ENCODE peak calls at places on chromosomes 5 and 9, in nine cellular contexts. H, P, C, N, R, G, U, D and E are unnamed samples.

GRCh38 chr9:121123816-121124536 is 49.2 kb downstream of the CNTRL start:
- DNase-seq in U (no peak), P (no peak), D (no peak), R (no peak), N (no peak), H (no peak), C (no peak), G (no peak), E (no peak)

GRCh38 chr5:168898261-168898911 is 319.2 kb upstream of the PANK3 start:
- DNase-seq in N (no peak), R (no peak), G (no peak), D (no peak), H (no peak), P (no peak), U (peak), C (no peak), E (no peak)

GRCh38 chr9:136693490-136694162 is 6.4 kb upstream of the AGPAT2 start:
- DNase-seq in D (peak), R (peak), N (peak), G (peak), P (no peak), C (peak), U (no peak), H (peak), E (no peak)

GRCh38 chr5:152086668-152087067 is 162.0 kb upstream of the GLRA1 start:
- DNase-seq in P (no peak), G (no peak), N (no peak), R (no peak), U (no peak), D (no peak), C (no peak), H (no peak), E (no peak)

GRCh38 chr9:33229359-33230120 is 10.4 kb upstream of the SPINK4 start:
- DNase-seq in U (no peak), G (peak), N (peak), D (peak), C (no peak), R (peak), H (no peak), P (no peak), E (no peak)

GRCh38 chr5:43215073-43215631 is 23.1 kb downstream of the NIM1K start:
- DNase-seq in N (peak), R (no peak), D (peak), H (no peak), U (no peak), P (no peak), C (no peak), G (no peak), E (no peak)

GRCh38 chr9:85172001-85172978 is 502.8 kb downstream of the NTRK2 start:
- DNase-seq in H (no peak), R (no peak), U (no peak), G (no peak), P (no peak), D (no peak), C (no peak), N (peak), E (no peak)

GRCh38 chr5:144698454-144698853 is 527.8 kb downstream of the KCTD16 start:
- DNase-seq in G (no peak), D (no peak), C (no peak), H (no peak), R (no peak), P (no peak), U (no peak), N (no peak), E (no peak)

GRCh38 chr5:167587768-167588167 is 703.7 kb upstream of the WWC1 start:
- DNase-seq in R (peak), D (no peak), C (no peak), G (no peak), U (peak), N (no peak), P (no peak), H (no peak), E (peak)